ENCODE peak calls at places on chromosomes 3 and 15, in five cellular contexts. S is left ventricle myocardium inferior; Z is neural crest cell; C is CD4-positive, alpha-beta T cell; U is GM10248. J is an unnamed sample.

GRCh38 chr3:52225452-52226228 is at the start of gene TLR9:
- DNase-seq in S (no peak), Z (no peak), C (no peak), U (peak; percentile 85), J (peak; percentile 83)

GRCh38 chr3:50128001-50128400 is 27.1 kb upstream of the SEMA3F start:
- DNase-seq in S (no peak), Z (no peak), C (no peak), U (no peak), J (no peak)

GRCh38 chr3:131544557-131544956 is 41.8 kb upstream of the MRPL3 start:
- DNase-seq in S (no peak), Z (no peak), C (no peak), U (no peak), J (no peak)

GRCh38 chr15:76994971-76995945 is at the start of gene PSTPIP1:
- DNase-seq in S (peak; percentile 37), Z (no peak), C (peak; percentile 74), U (peak; percentile 64), J (peak; percentile 63)

GRCh38 chr3:135908737-135909136 is 56.8 kb upstream of the PPP2R3A start:
- DNase-seq in S (no peak), Z (no peak), C (no peak), U (no peak), J (no peak)

GRCh38 chr3:23019596-23020300 is 183.4 kb upstream of the UBE2E2 start:
- DNase-seq in S (no peak), Z (no peak), C (no peak), U (no peak), J (no peak)

GRCh38 chr15:77563768-77564167 is 68.9 kb downstream of the LINGO1 start:
- DNase-seq in S (no peak), Z (no peak), C (no peak), U (no peak), J (no peak)

GRCh38 chr15:89837134-89837829 is 22.6 kb upstream of the ANPEP start:
- DNase-seq in S (no peak), Z (no peak), C (no peak), U (no peak), J (no peak)

GRCh38 chr15:57227899-57228298 is 148.4 kb upstream of the CGNL1 start:
- DNase-seq in S (no peak), Z (no peak), C (no peak), U (no peak), J (no peak)

GRCh38 chr15:70742928-70743327 is 20.4 kb downstream of the UACA start:
- DNase-seq in S (no peak), Z (no peak), C (no peak), U (no peak), J (no peak)

GRCh38 chr15:99703603-99704443 is 29.4 kb downstream of the LYSMD4 start:
- DNase-seq in S (no peak), Z (no peak), C (no peak), U (peak; percentile 43), J (peak; percentile 57)

GRCh38 chr3:61580982-61581654 is 19.7 kb downstream of the PTPRG start:
- DNase-seq in S (no peak), Z (no peak), C (no peak), U (no peak), J (no peak)

GRCh38 chr15:69562564-69562963 is 109.9 kb downstream of the RPLP1 start:
- DNase-seq in S (no peak), Z (no peak), C (no peak), U (no peak), J (no peak)

GRCh38 chr3:38627956-38628355 is 21.5 kb downstream of the SCN5A start:
- DNase-seq in S (no peak), Z (peak; percentile 40), C (no peak), U (peak; percentile 58), J (peak; percentile 60)

GRCh38 chr3:38297947-38298711 is 16.0 kb downstream of the SLC22A14 start:
- DNase-seq in S (no peak), Z (no peak), C (no peak), U (peak; percentile 20), J (no peak)

GRCh38 chr15:85897207-85897817 is 102.6 kb upstream of the KLHL25 start:
- DNase-seq in S (no peak), Z (peak; percentile 9), C (no peak), U (no peak), J (no peak)

GRCh38 chr3:20185733-20186599 is at the start of gene SGO1:
- DNase-seq in S (peak; percentile 100), Z (peak; percentile 97), C (peak; percentile 100), U (peak; percentile 96), J (peak; percentile 91)
- TF ChIP-seq CTCF in S (no peak), Z (no peak), C (no peak), U (no peak), J (peak; percentile 24)

GRCh38 chr3:123314409-123315270 is 112.9 kb downstream of the SEC22A start:
- DNase-seq in S (no peak), Z (no peak), C (no peak), U (no peak), J (no peak)
- TF ChIP-seq CTCF in S (no peak), Z (peak; percentile 17), C (no peak), U (no peak), J (no peak)

GRCh38 chr3:66808891-66809578 is 189.1 kb upstream of the KBTBD8 start:
- DNase-seq in S (no peak), Z (no peak), C (no peak), U (no peak), J (no peak)

GRCh38 chr3:66803706-66804496 is 194.2 kb upstream of the KBTBD8 start:
- DNase-seq in S (no peak), Z (no peak), C (no peak), U (no peak), J (no peak)

GRCh38 chr3:66797916-66798560 is 200.1 kb upstream of the KBTBD8 start:
- DNase-seq in S (peak; percentile 31), Z (peak; percentile 51), C (no peak), U (no peak), J (no peak)

GRCh38 chr3:66800941-66801545 is 197.1 kb upstream of the KBTBD8 start:
- DNase-seq in S (no peak), Z (no peak), C (no peak), U (no peak), J (no peak)

DNA sequence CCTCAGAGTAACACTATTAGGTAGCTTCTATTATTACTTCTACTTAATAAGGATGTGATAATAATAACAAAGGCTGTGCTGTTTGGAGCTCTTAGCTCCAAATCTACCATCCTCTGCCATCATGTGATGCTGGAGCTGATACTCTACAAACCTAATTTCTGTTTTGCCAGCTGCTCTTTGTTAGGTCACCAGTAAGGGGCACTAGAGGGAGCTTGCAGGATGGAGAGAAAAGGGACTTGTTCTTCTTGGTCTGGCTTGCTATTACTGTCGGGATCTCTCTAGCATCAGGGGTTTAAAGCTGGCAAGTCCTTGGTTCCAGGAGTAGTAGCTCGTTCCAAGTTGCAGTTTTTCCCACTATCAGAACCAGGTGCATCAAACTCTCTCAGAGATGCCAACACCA is 194.9 kb upstream of the KBTBD8 start:
- DNase-seq in S (no peak), Z (no peak), C (no peak), U (no peak), J (no peak)
- TF ChIP-seq CTCF in S (no peak), Z (peak; percentile 54), C (no peak), U (no peak), J (no peak)

GRCh38 chr3:170725285-170725731 is 139.4 kb upstream of the SLC7A14 start:
- DNase-seq in S (no peak), Z (no peak), C (no peak), U (no peak), J (no peak)
- TF ChIP-seq CTCF in S (no peak), Z (no peak), C (no peak), U (no peak), J (no peak)

GRCh38 chr3:109328202-109328601 is 9.1 kb downstream of the DPPA4 start:
- DNase-seq in S (no peak), Z (no peak), C (no peak), U (no peak), J (no peak)
- TF ChIP-seq CTCF in S (no peak), Z (no peak), C (no peak), U (no peak), J (no peak)

GRCh38 chr3:194194051-194194756 is 58.3 kb downstream of the HES1 start:
- DNase-seq in S (no peak), Z (no peak), C (no peak), U (peak; percentile 42), J (peak; percentile 34)
- TF ChIP-seq CTCF in S (no peak), Z (no peak), C (no peak), U (no peak), J (no peak)

GRCh38 chr15:52112203-52112750 is 298 bp downstream of the BCL2L10 start:
- DNase-seq in S (no peak), Z (no peak), C (peak; percentile 29), U (peak; percentile 65), J (peak; percentile 76)
- TF ChIP-seq CTCF in S (no peak), Z (no peak), C (peak; percentile 21), U (no peak), J (peak; percentile 4)

DNA sequence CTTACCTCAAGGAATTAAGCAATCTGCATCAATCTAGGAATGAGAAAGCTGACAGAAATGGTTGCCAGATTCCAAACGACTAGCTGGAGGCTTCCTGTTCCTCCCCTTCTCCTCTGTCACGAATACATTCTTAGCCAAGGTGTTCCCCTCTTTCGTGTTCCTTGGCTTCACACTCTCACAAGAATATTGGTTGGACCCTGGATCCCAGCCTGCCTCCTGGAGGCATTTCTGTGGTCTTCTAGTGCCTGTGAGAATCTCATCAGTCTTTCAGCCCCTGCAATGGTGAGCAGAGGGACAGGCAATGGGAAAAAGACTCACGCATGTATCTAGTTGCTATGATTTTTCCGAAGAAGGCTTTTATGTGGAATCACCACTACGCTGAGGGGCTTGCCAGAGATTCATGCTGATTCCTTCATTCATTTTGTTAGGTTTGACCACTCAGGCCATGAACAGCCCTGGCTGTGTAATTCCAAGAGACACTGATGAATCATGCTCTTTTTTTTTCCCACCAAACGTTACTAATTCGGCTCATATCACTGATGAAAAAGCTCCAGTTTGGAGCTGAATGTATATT is 1.6 kb upstream of the P3H2 start:
- DNase-seq in S (no peak), Z (no peak), C (no peak), U (no peak), J (no peak)
- TF ChIP-seq CTCF in S (no peak), Z (no peak), C (no peak), U (no peak), J (no peak)

DNA sequence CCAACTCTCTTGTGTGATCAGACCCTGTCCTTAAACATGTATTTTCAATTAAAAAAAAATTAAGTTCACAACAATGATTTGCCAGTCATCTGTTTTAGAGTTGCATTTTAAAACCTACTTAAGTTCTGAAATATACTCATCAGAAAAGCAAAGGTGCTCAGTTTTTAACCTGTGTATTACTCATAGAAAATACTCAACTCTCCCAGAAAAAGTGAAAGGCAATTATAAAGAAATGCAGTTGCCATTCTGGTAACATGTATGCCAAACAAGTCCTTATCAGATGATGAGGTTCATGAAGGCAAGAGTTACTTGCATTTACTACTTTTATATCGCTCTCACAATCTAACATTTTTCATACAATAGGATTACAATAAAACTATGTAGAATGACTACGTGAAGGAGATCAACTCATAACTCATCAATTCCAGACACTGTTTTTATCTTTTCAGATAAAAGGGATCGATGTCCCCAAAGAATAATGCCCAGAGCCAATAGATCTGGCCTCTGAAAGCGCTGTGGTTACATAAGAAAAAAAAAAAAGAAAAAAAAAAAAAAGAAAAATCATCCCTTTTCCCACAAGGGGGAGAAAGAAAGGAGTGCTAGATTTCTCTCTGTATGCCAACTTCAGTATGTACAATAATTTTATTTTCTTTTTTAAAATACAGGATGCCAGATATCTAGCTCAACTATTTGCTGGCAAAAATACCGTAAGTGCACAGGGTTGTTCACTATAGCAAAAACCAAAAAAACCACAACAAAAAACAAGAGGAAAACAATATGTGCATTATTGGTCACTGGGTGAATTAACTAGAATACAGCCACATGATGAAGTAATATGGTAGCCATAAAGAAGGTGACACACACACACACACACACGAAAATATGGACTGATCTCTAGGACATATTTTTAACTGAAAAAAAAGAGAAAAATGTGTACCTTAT is 137.4 kb downstream of the NR1I2 start:
- DNase-seq in S (no peak), Z (no peak), C (no peak), U (no peak), J (no peak)
- TF ChIP-seq CTCF in S (no peak), Z (peak; percentile 35), C (no peak), U (no peak), J (no peak)

J was measured in GM13977.